ENCODE peak calls at places on chromosomes 12 and 14, in nine cellular contexts. N is cardiac fibroblast, G is fibroblast of mammary gland, C is AG09319, P is IMR-90, E is OCI-LY7, W is mesothelial cell of epicardium, U is H9, S is neural crest cell. Y is an unnamed sample.
A peak's percentile ranks its signal among the peaks of the same experiment; 100 is the strongest.

GRCh38 chr12:121958521-121959240 is 40.3 kb downstream of the CFAP251 start:
- DNase-seq in G (peak; percentile 11), P (peak; percentile 78), S (no peak), C (no peak), U (no peak), E (no peak), N (no peak), W (no peak), Y (no peak)

GRCh38 chr12:70040141-70040540 is 203.1 kb upstream of the CNOT2 start:
- DNase-seq in C (no peak), E (no peak), G (peak; percentile 50), U (no peak), W (no peak), N (peak; percentile 76), S (no peak), P (peak; percentile 72), Y (no peak)

GRCh38 chr14:72740966-72741835 is 152.7 kb downstream of the DPF3 start:
- DNase-seq in C (no peak), W (no peak), E (no peak), S (no peak), N (no peak), P (no peak), G (no peak), U (no peak), Y (no peak)

GRCh38 chr12:131795688-131796410 is 32.3 kb upstream of the MMP17 start:
- DNase-seq in N (no peak), E (no peak), P (no peak), W (no peak), S (no peak), U (peak; percentile 85), G (no peak), C (no peak), Y (no peak)

GRCh38 chr14:105841022-105842009 is 314.9 kb downstream of the TMEM121 start:
- DNase-seq in U (peak; percentile 5), G (no peak), S (no peak), N (no peak), C (no peak), W (no peak), E (peak; percentile 0), P (no peak), Y (no peak)

GRCh38 chr12:32390572-32391219 is 8.7 kb upstream of the FGD4 start:
- DNase-seq in U (no peak), G (peak; percentile 33), C (no peak), S (no peak), P (no peak), E (no peak), N (peak; percentile 54), W (no peak), Y (peak; percentile 42)

GRCh38 chr12:7602287-7602686 is 63.4 kb downstream of the APOBEC1 start:
- DNase-seq in U (no peak), C (no peak), W (no peak), E (no peak), S (no peak), G (peak; percentile 91), N (peak; percentile 49), P (peak; percentile 11), Y (no peak)

GRCh38 chr14:29637406-29637805 is 290.2 kb downstream of the PRKD1 start:
- DNase-seq in U (no peak), W (no peak), N (peak; percentile 74), P (peak; percentile 64), G (peak; percentile 79), E (no peak), S (no peak), C (peak; percentile 22), Y (no peak)

GRCh38 chr12:121300083-121300819 is 3.7 kb upstream of the CAMKK2 start:
- DNase-seq in U (no peak), G (no peak), C (no peak), N (no peak), S (no peak), E (no peak), W (no peak), P (no peak), Y (no peak)

GRCh38 chr14:21240417-21240816 is 28.8 kb downstream of the HNRNPC start:
- DNase-seq in N (no peak), P (no peak), U (no peak), E (no peak), C (no peak), W (no peak), G (no peak), S (no peak), Y (no peak)

GRCh38 chr12:56338643-56339422 is at the start of gene IL23A:
- DNase-seq in P (peak; percentile 59), C (no peak), W (no peak), G (no peak), S (no peak), N (peak; percentile 61), U (peak; percentile 81), E (peak; percentile 80), Y (peak; percentile 70)

GRCh38 chr14:85921241-85921640 is 391.3 kb downstream of the FLRT2 start:
- DNase-seq in U (no peak), E (no peak), P (no peak), W (no peak), C (no peak), S (no peak), G (no peak), N (no peak), Y (no peak)

GRCh38 chr14:40417777-40418401 is 985.7 kb upstream of the FBXO33 start:
- DNase-seq in C (no peak), S (peak; percentile 24), G (peak; percentile 3), E (peak; percentile 47), N (peak; percentile 6), P (no peak), U (peak; percentile 70), W (no peak), Y (peak; percentile 5)

GRCh38 chr12:19764408-19764807 is 325.1 kb downstream of the AEBP2 start:
- DNase-seq in C (no peak), S (no peak), N (peak; percentile 48), W (no peak), G (peak; percentile 33), U (no peak), P (peak; percentile 51), E (no peak), Y (no peak)

GRCh38 chr12:69240625-69240984 is 1.2 kb downstream of the CPSF6 start:
- DNase-seq in E (peak; percentile 55), G (peak; percentile 20), N (peak; percentile 23), P (peak; percentile 11), W (no peak), C (no peak), S (no peak), U (no peak), Y (peak; percentile 21)

GRCh38 chr14:30223966-30224365 is 296.3 kb upstream of the PRKD1 start:
- DNase-seq in C (no peak), W (no peak), G (no peak), N (no peak), P (no peak), U (no peak), E (no peak), S (no peak), Y (no peak)

GRCh38 chr12:100868487-100868886 is 73.9 kb downstream of the ANO4 start:
- DNase-seq in N (peak; percentile 44), S (no peak), P (peak; percentile 23), W (no peak), E (no peak), U (no peak), G (peak; percentile 79), C (no peak), Y (no peak)

GRCh38 chr14:69660344-69661193 is 49.2 kb downstream of the SUSD6 start:
- DNase-seq in G (no peak), W (no peak), N (no peak), E (no peak), P (no peak), U (no peak), S (no peak), C (no peak), Y (no peak)

DNA sequence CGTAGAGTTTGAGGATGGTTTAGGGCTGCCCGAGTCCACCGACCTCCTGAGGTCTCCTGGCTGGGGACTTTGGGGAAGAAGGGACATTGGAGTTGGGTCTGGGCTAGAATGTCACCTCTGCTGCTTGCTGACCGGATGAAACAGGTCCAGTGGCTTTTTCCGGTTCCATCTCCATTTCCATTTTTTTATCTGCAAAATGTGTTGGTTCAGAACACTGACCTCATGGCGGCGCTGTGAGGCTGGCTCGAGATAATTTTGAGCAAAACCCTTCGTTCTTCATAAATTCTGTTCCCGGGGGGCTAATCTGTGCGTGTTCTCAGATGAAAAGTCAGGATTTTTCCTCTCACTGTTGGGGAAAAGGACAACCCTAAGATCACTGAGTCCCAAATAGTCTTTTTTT is 11.7 kb upstream of the MYL2 start:
- DNase-seq in S (peak; percentile 19), G (no peak), E (no peak), C (no peak), W (no peak), U (peak; percentile 62), N (peak; percentile 21), P (no peak), Y (no peak)
- TF ChIP-seq CTCF in S (peak; percentile 38), G (peak; percentile 42), E (peak; percentile 72), C (no peak), W (peak; percentile 23), U (peak; percentile 74), N (peak; percentile 51), P (peak; percentile 5), Y (no peak)

GRCh38 chr14:22648506-22648905 is 4.4 kb upstream of the OR6J1 start:
- DNase-seq in S (no peak), N (peak; percentile 44), U (no peak), W (no peak), C (no peak), E (no peak), G (peak; percentile 73), P (no peak), Y (no peak)

GRCh38 chr14:22653012-22653621 is 9.0 kb upstream of the OR6J1 start:
- DNase-seq in S (peak; percentile 63), W (no peak), G (peak; percentile 80), U (peak; percentile 86), E (peak; percentile 72), C (peak; percentile 42), P (peak; percentile 74), N (peak; percentile 84), Y (peak; percentile 68)

GRCh38 chr14:22650960-22651521 is 6.9 kb upstream of the OR6J1 start:
- DNase-seq in E (peak; percentile 47), N (no peak), U (no peak), P (no peak), W (no peak), G (peak; percentile 48), C (no peak), S (no peak), Y (no peak)

GRCh38 chr14:22651586-22651985 is 7.4 kb upstream of the OR6J1 start:
- DNase-seq in C (no peak), P (no peak), G (peak; percentile 37), U (no peak), S (no peak), N (no peak), E (no peak), W (no peak), Y (no peak)

GRCh38 chr14:22650046-22650739 is 6.0 kb upstream of the OR6J1 start:
- DNase-seq in E (no peak), N (no peak), G (no peak), P (no peak), S (no peak), U (no peak), C (no peak), W (no peak), Y (no peak)
- TF ChIP-seq CTCF in E (no peak), N (no peak), G (no peak), P (no peak), S (no peak), U (no peak), C (no peak), W (no peak), Y (no peak)

GRCh38 chr12:96132819-96133218 is 61.4 kb upstream of the ELK3 start:
- DNase-seq in C (no peak), U (no peak), G (no peak), N (no peak), S (no peak), W (no peak), P (no peak), E (no peak), Y (no peak)
- TF ChIP-seq CTCF in C (no peak), U (peak; percentile 44), G (no peak), N (peak; percentile 14), S (peak; percentile 23), W (no peak), P (no peak), E (peak; percentile 34), Y (peak; percentile 6)

GRCh38 chr12:2183556-2184541 is 131.1 kb downstream of the CACNA1C start:
- DNase-seq in W (no peak), C (peak; percentile 81), S (no peak), N (peak; percentile 62), E (peak; percentile 46), U (no peak), P (peak; percentile 75), G (peak; percentile 86), Y (no peak)
- TF ChIP-seq CTCF in W (no peak), C (peak; percentile 61), S (no peak), N (peak; percentile 24), E (peak; percentile 56), U (peak; percentile 45), P (peak; percentile 57), G (peak; percentile 49), Y (no peak)

Y was measured in GM10248.